ENCODE peak calls at places on chromosomes 6 and 20, in seven cellular contexts. G, A, Y, Z, C, B and P are unnamed samples.
A peak's percentile ranks its signal among the peaks of the same experiment; 100 is the strongest.

GRCh38 chr20:34863421-34863965 is 9.2 kb downstream of the GGT7 start:
- DNase-seq in A (peak; percentile 57), B (no peak), G (no peak), C (no peak), Y (no peak), Z (no peak), P (no peak)

GRCh38 chr6:142013286-142013685 is 119.4 kb upstream of the GJE1 start:
- DNase-seq in Z (no peak), B (peak; percentile 80), C (peak; percentile 92), G (no peak), Y (no peak), A (no peak), P (no peak)

GRCh38 chr6:2522521-2522920 is 228.2 kb downstream of the MYLK4 start:
- DNase-seq in Y (no peak), C (peak; percentile 30), Z (no peak), B (no peak), A (no peak), G (no peak), P (no peak)

GRCh38 chr6:168884646-168885086 is 369.0 kb downstream of the THBS2 start:
- DNase-seq in G (peak; percentile 70), A (peak; percentile 76), C (peak; percentile 5), Z (peak; percentile 86), B (peak; percentile 73), Y (peak; percentile 77), P (no peak)

GRCh38 chr20:43820742-43821330 is 93.8 kb upstream of the TOX2 start:
- DNase-seq in B (no peak), C (no peak), Y (no peak), G (no peak), A (no peak), Z (no peak), P (no peak)

GRCh38 chr6:89928604-89929003 is 34.3 kb downstream of the GJA10 start:
- DNase-seq in G (no peak), B (no peak), Y (no peak), A (no peak), C (peak; percentile 63), Z (no peak), P (no peak)

GRCh38 chr6:85357651-85358050 is 92.2 kb upstream of the NT5E start:
- DNase-seq in A (no peak), C (no peak), Z (no peak), Y (no peak), B (no peak), G (no peak), P (no peak)

GRCh38 chr6:84492246-84493135 is 265.0 kb upstream of the CEP162 start:
- DNase-seq in Z (no peak), B (no peak), G (no peak), A (no peak), Y (no peak), C (no peak), P (no peak)

GRCh38 chr6:42451146-42451594 is 556 bp downstream of the TRERF1 start:
- DNase-seq in G (no peak), A (no peak), Z (no peak), B (no peak), C (no peak), Y (peak; percentile 20), P (no peak)

GRCh38 chr6:155678361-155678760 is 222.7 kb upstream of the NOX3 start:
- DNase-seq in Z (no peak), G (no peak), A (peak; percentile 15), B (no peak), C (peak; percentile 76), Y (no peak), P (no peak)

GRCh38 chr6:10014561-10014960 is 400.3 kb downstream of the TFAP2A start:
- DNase-seq in C (peak; percentile 21), B (peak; percentile 34), G (no peak), Z (no peak), A (no peak), Y (no peak), P (no peak)

GRCh38 chr20:64104667-64105451 is 2.5 kb downstream of the NPBWR2 start:
- DNase-seq in C (no peak), A (peak; percentile 1), Z (peak; percentile 11), B (no peak), G (peak; percentile 10), Y (no peak), P (no peak)

GRCh38 chr20:64103871-64104666 is 3.3 kb downstream of the NPBWR2 start:
- DNase-seq in A (peak; percentile 19), B (no peak), G (peak; percentile 4), Z (peak; percentile 8), C (no peak), Y (no peak), P (no peak)

GRCh38 chr20:64100946-64101688 is 6.2 kb downstream of the NPBWR2 start:
- DNase-seq in A (peak; percentile 0), C (no peak), Y (no peak), B (no peak), Z (no peak), G (no peak), P (no peak)

GRCh38 chr20:64101731-64102621 is 5.4 kb downstream of the NPBWR2 start:
- DNase-seq in A (peak; percentile 87), Y (peak; percentile 49), B (peak; percentile 61), G (peak; percentile 34), Z (peak; percentile 64), C (no peak), P (no peak)

GRCh38 chr20:64102647-64103354 is 4.6 kb downstream of the NPBWR2 start:
- DNase-seq in C (no peak), A (peak; percentile 84), G (peak; percentile 13), Z (peak; percentile 11), Y (no peak), B (no peak), P (no peak)
- H3K4me3 ChIP-seq in C (no peak overlapping the region), A (peak overlapping the region; percentile 69), G (peak overlapping the region; percentile 61), Z (peak overlapping the region; percentile 48), Y (no peak overlapping the region), B (peak overlapping the region; percentile 28), P (no peak overlapping the region)

GRCh38 chr6:82017773-82018172 is 229.8 kb downstream of the IBTK start:
- DNase-seq in G (no peak), Z (no peak), B (no peak), A (no peak), C (no peak), Y (no peak), P (no peak)

GRCh38 chr6:82013561-82014275 is 233.8 kb downstream of the IBTK start:
- DNase-seq in B (peak; percentile 13), G (no peak), C (peak; percentile 48), Y (no peak), A (no peak), Z (peak; percentile 32), P (no peak)

GRCh38 chr6:82015043-82015442 is 232.5 kb downstream of the IBTK start:
- DNase-seq in C (no peak), A (no peak), G (no peak), Z (no peak), Y (no peak), B (no peak), P (no peak)

GRCh38 chr6:82017316-82017715 is 230.2 kb downstream of the IBTK start:
- DNase-seq in B (peak; percentile 62), A (peak; percentile 54), Y (no peak), Z (peak; percentile 29), G (no peak), C (peak; percentile 75), P (peak; percentile 51)

DNA sequence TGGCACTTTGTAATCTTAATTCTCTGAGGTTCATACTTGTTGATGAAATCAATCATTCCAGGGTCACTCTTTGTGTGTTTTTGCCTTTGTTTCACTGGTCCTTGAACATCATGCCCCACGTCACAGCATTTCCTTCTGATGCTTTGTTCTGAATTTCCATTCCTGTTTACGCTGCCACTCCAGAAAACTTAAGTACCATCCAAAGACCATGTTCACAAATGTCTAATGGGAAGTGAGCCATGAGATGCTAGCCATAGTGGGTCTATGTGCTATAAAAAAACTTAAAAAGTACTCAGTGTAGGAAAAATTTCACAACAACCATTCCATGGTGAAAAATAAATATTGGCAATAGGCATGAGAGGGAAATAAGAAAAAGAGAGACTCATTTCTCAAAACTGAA is 232.0 kb downstream of the IBTK start:
- DNase-seq in B (no peak), Y (no peak), A (no peak), Z (no peak), G (no peak), C (no peak), P (no peak)
- H3K4me1 ChIP-seq in B (no peaks in the 10 kb centered on the region), Y (no peaks in the 10 kb centered on the region), A (peaks cover 4% of the 10 kb centered on the region), Z (peaks cover 16% of the 10 kb centered on the region), G (peaks cover 6% of the 10 kb centered on the region), C (peaks cover 2% of the 10 kb centered on the region), P (peaks cover 75% of the 10 kb centered on the region)

GRCh38 chr6:106114492-106114891 is 28.4 kb downstream of the PRDM1 start:
- DNase-seq in C (no peak), B (no peak), A (no peak), G (no peak), Y (no peak), Z (no peak), P (no peak)
- H3K4me3 ChIP-seq in C (no peak overlapping the region), B (no peak overlapping the region), A (no peak overlapping the region), G (no peak overlapping the region), Y (no peak overlapping the region), Z (no peak overlapping the region), P (no peak overlapping the region)

DNA sequence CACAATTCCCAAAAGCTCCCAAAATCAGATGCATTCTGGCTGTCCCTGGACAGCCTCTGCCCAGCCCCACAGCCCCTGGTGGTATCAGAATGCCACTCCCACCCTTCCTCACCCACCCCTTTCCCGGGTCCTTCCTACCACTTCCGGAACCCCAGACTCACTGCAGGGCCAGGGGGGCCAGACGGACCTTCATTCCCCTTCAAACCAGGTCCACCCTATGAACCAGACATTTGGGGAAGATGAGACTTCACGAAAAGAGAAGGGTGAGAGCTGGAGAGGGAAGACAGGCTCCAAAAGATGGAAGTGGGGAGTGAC is 20.4 kb downstream of the COL11A2 start:
- DNase-seq in A (no peak), C (no peak), Y (no peak), B (no peak), G (no peak), Z (no peak), P (no peak)
- H3K4me1 ChIP-seq in A (no peaks in the 10 kb centered on the region), C (no peaks in the 10 kb centered on the region), Y (no peaks in the 10 kb centered on the region), B (no peaks in the 10 kb centered on the region), G (no peaks in the 10 kb centered on the region), Z (no peaks in the 10 kb centered on the region), P (no peaks in the 10 kb centered on the region)

GRCh38 chr20:3681931-3682820 is at the start of gene ADAM33:
- DNase-seq in Y (no peak), G (peak; percentile 75), Z (peak; percentile 31), B (no peak), C (no peak), A (peak; percentile 66), P (no peak)

GRCh38 chr20:3679749-3680700 is 1.8 kb downstream of the ADAM33 start:
- DNase-seq in B (no peak), Y (no peak), Z (peak; percentile 63), A (peak; percentile 66), G (peak; percentile 78), C (peak; percentile 48), P (peak; percentile 58)

GRCh38 chr20:3678893-3679720 is 2.7 kb downstream of the ADAM33 start:
- DNase-seq in Z (no peak), B (no peak), Y (no peak), A (no peak), G (no peak), C (no peak), P (no peak)

GRCh38 chr20:3681352-3681930 is 369 bp downstream of the ADAM33 start:
- DNase-seq in Z (no peak), G (no peak), C (no peak), B (no peak), Y (no peak), A (no peak), P (no peak)

GRCh38 chr20:3680701-3681351 is 984 bp downstream of the ADAM33 start:
- DNase-seq in B (no peak), A (no peak), Y (no peak), G (no peak), C (no peak), Z (no peak), P (no peak)
- H3K4me3 ChIP-seq in B (no peak overlapping the region), A (peak overlapping the region; percentile 74), Y (no peak overlapping the region), G (peak overlapping the region; percentile 60), C (no peak overlapping the region), Z (peak overlapping the region; percentile 64), P (peak overlapping the region; percentile 76)